ENCODE peak calls at places on chromosome 14, in seven cellular contexts. G is HTR-8/SVneo; A is choroid plexus epithelial cell; R is hypothalamus; L is GM13977; P is CD8-positive, alpha-beta T cell; D is RPMI7951. F is an unnamed sample.

GRCh38 chr14:69711065-69711464 is 55.9 kb upstream of the SRSF5 start:
- DNase-seq in P (no peak), D (no peak), G (no peak), L (no peak), R (no peak), A (peak; percentile 36), F (no peak)

GRCh38 chr14:50099335-50099734 is 17.0 kb downstream of the VCPKMT start:
- DNase-seq in R (no peak), D (peak; percentile 82), A (no peak), G (no peak), P (no peak), L (no peak), F (no peak)

GRCh38 chr14:35932659-35933159 is 106.6 kb downstream of the BRMS1L start:
- DNase-seq in R (no peak), P (no peak), G (no peak), D (no peak), L (no peak), A (no peak), F (no peak)

GRCh38 chr14:101357038-101357437 is 204.3 kb upstream of the DIO3 start:
- DNase-seq in L (no peak), P (no peak), G (no peak), D (no peak), A (no peak), R (no peak), F (peak; percentile 5)

GRCh38 chr14:20986811-20987210 is 3.0 kb upstream of the METTL17 start:
- DNase-seq in L (no peak), R (no peak), P (no peak), D (peak; percentile 92), A (peak; percentile 98), G (peak; percentile 72), F (no peak)

GRCh38 chr14:93619176-93619793 is 169.0 kb downstream of the PRIMA1 start:
- DNase-seq in R (no peak), D (peak; percentile 42), G (peak; percentile 27), P (no peak), A (peak; percentile 71), L (peak; percentile 52), F (no peak)

GRCh38 chr14:69023035-69023434 is 43.9 kb upstream of the ACTN1 start:
- DNase-seq in R (no peak), G (no peak), D (no peak), A (no peak), P (no peak), L (no peak), F (no peak)

GRCh38 chr14:90522585-90523191 is 125.9 kb downstream of the CALM1 start:
- DNase-seq in A (peak; percentile 24), G (no peak), D (peak; percentile 20), R (peak; percentile 51), L (no peak), P (no peak), F (peak; percentile 72)

GRCh38 chr14:80584638-80585505 is 356.7 kb downstream of the CEP128 start:
- DNase-seq in A (no peak), L (no peak), R (no peak), D (peak; percentile 13), P (no peak), G (no peak), F (no peak)

GRCh38 chr14:63901434-63902085 is 48.8 kb downstream of the SYNE2 start:
- DNase-seq in G (no peak), L (no peak), R (no peak), D (peak; percentile 51), P (no peak), A (peak; percentile 91), F (no peak)

F was measured in breast epithelium.